ENCODE peak calls at places on chromosomes 1 and 21, in nine cellular contexts. B is dorsolateral prefrontal cortex; I is CD8-positive, alpha-beta T cell; X is left lung; E is coronary artery; N is left ventricle myocardium inferior; U is breast epithelium; O is Peyer's patch; R is bronchial epithelial cell. P is an unnamed sample.

GRCh38 chr1:85596531-85596930 is 16.0 kb downstream of the CCN1 start:
- DNase-seq in N (no peak), I (no peak), U (no peak), X (no peak), O (no peak), B (no peak), R (no peak), E (no peak), P (no peak)

GRCh38 chr1:3641816-3642215 is 8.1 kb downstream of the WRAP73 start:
- DNase-seq in O (peak; percentile 7), N (no peak), I (no peak), R (no peak), X (no peak), B (no peak), E (no peak), U (peak; percentile 2), P (no peak)

GRCh38 chr21:35367558-35367957 is 318.5 kb upstream of the RUNX1 start:
- DNase-seq in E (no peak), N (no peak), I (no peak), O (no peak), X (no peak), U (no peak), R (no peak), B (no peak), P (no peak)

GRCh38 chr1:51242546-51242945 is 6.5 kb downstream of the RNF11 start:
- DNase-seq in X (no peak), U (no peak), I (no peak), B (no peak), R (peak; percentile 32), N (no peak), E (no peak), O (no peak), P (no peak)

GRCh38 chr1:214862421-214862820 is 220.1 kb upstream of the KCNK2 start:
- DNase-seq in N (no peak), R (peak; percentile 48), X (no peak), O (no peak), U (no peak), B (no peak), E (no peak), I (no peak), P (no peak)

GRCh38 chr21:16587141-16587570 is 857.4 kb downstream of the USP25 start:
- DNase-seq in N (peak; percentile 53), E (no peak), U (no peak), I (no peak), O (no peak), R (peak; percentile 85), B (peak; percentile 87), X (no peak), P (no peak)

GRCh38 chr1:112436384-112437156 is 40.6 kb downstream of the CTTNBP2NL start:
- DNase-seq in B (no peak), U (no peak), R (no peak), N (no peak), X (no peak), E (no peak), O (no peak), I (no peak), P (no peak)

GRCh38 chr21:22885614-22886013 is 1887.4 kb downstream of the NCAM2 start:
- DNase-seq in N (no peak), X (no peak), I (no peak), R (peak; percentile 44), O (no peak), U (no peak), B (no peak), E (no peak), P (no peak)

GRCh38 chr1:57431400-57431799 is 7.5 kb upstream of the DAB1 start:
- DNase-seq in B (no peak), U (no peak), X (no peak), O (no peak), N (no peak), E (no peak), I (no peak), R (no peak), P (no peak)

GRCh38 chr1:180415985-180416633 is 86.3 kb downstream of the ACBD6 start:
- DNase-seq in I (no peak), R (peak; percentile 60), U (no peak), B (no peak), X (no peak), E (no peak), O (no peak), N (no peak), P (no peak)

GRCh38 chr1:200512191-200512590 is 102.4 kb upstream of the ZNF281 start:
- DNase-seq in B (no peak), E (no peak), U (no peak), X (no peak), I (no peak), R (peak; percentile 72), O (no peak), N (no peak), P (no peak)

GRCh38 chr1:119987112-119987511 is 82.3 kb downstream of the NOTCH2 start:
- DNase-seq in N (no peak), B (no peak), U (no peak), R (peak; percentile 96), O (no peak), E (no peak), I (no peak), X (no peak), P (no peak)

GRCh38 chr21:39001341-39001740 is 181.9 kb downstream of the PSMG1 start:
- DNase-seq in R (no peak), N (no peak), B (no peak), O (no peak), X (no peak), I (no peak), E (no peak), U (no peak), P (no peak)

GRCh38 chr1:230641346-230641745 is 935 bp upstream of the COG2 start:
- DNase-seq in O (no peak), U (no peak), B (no peak), E (no peak), R (peak; percentile 51), X (no peak), N (no peak), I (no peak), P (no peak)

GRCh38 chr1:15214507-15214906 is 32.5 kb upstream of the FHAD1 start:
- DNase-seq in N (peak; percentile 23), R (no peak), E (no peak), B (no peak), O (no peak), U (no peak), I (no peak), X (no peak), P (no peak)

GRCh38 chr1:226100436-226101347 is 38.2 kb downstream of the H3-3A start:
- DNase-seq in B (peak; percentile 60), E (no peak), O (no peak), R (peak; percentile 95), N (peak; percentile 32), U (no peak), X (no peak), I (peak; percentile 62), P (no peak)

GRCh38 chr1:57186455-57186854 is 220.6 kb upstream of the C8B start:
- DNase-seq in R (no peak), E (no peak), O (no peak), N (no peak), I (no peak), X (no peak), U (no peak), B (no peak), P (no peak)

GRCh38 chr1:94362466-94363058 is 55.6 kb upstream of the ABCD3 start:
- DNase-seq in I (no peak), E (no peak), B (no peak), X (no peak), O (no peak), R (peak; percentile 14), N (no peak), U (no peak), P (no peak)

DNA sequence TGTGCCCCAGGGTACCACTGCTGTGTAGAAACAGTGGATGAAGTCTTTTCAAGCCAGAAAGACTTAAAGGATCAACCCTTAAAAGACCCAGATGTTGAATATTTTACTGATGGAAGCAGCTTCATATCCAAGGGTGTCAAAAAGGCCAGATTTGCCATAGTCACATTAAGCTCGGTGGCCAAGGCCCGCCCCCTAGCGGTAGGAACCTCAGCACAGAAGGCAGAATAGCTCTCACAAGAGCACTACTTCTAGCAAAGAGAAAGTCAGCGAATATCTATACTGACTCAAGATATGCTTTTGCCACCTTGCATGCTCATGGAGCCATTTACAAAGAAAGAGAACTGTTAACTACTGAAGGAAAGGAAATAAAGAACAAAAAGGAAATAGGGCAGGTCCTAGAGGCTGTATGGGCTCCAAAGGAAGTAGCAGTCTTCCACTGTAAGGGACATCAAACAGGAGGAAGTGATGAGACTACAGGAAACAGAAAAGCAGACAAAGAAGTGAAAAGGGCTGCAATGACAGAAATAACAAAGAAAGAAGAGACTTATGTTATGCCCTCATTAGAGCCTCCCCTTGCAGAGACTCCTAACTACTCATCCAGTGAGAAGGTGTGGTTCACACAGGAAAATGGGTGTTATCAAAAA is 90.5 kb downstream of the LIPI start:
- DNase-seq in B (no peak), O (no peak), E (no peak), I (no peak), R (peak; percentile 15), U (no peak), N (no peak), X (no peak), P (peak; percentile 21)
- TF ChIP-seq CTCF in B (peak; percentile 72), O (peak; percentile 33), E (no peak), I (no peak), R (peak; percentile 64), U (no peak), N (peak; percentile 66), X (peak; percentile 41), P (peak; percentile 55)

GRCh38 chr21:43337901-43338655 is 88.9 kb downstream of the SIK1 start:
- DNase-seq in O (no peak), N (no peak), I (no peak), R (no peak), U (no peak), X (no peak), B (no peak), E (no peak), P (no peak)
- TF ChIP-seq CTCF in O (no peak), N (no peak), I (no peak), R (no peak), U (no peak), X (no peak), B (no peak), E (no peak), P (no peak)

DNA sequence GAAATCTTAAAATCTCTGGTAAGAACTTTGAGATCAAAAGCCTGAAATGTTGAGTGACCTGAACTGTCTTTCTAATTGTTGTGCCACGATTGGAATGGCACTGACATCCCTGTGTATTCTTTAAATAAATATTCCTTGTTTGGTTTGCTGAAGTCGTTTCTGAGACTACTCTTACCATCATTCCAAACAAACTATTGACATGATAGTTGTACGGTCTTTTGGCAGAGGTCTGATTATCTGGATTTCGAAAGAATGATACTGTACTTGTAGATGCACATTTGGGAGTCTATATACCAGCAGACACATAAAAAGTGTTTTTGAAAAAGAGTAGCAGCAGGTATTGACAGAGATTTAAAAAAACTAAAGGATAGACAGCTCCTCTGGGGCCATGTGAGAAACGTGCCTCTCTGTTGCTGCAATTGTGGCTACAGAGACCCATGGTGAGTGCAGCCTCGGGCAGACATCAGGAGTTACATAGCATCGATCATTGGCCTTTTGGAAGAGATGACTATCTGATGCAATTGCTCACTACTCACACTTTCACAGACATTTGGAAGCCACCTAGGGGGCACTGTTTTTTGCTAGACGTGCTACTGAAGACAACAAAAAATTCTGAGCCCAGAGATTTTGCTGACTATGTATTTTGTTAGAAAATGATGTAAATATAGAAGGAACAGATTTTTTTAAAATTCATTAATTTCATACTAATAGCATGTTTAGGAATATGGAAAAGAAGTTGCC is 464.5 kb downstream of the KCNT2 start:
- DNase-seq in E (no peak), X (no peak), I (no peak), U (no peak), R (no peak), N (no peak), O (no peak), B (no peak), P (no peak)
- TF ChIP-seq CTCF in E (no peak), X (no peak), I (no peak), U (no peak), R (no peak), N (no peak), O (no peak), B (no peak), P (no peak)

GRCh38 chr21:43825936-43826622 is 36.7 kb downstream of the RRP1 start:
- DNase-seq in U (no peak), I (no peak), X (no peak), E (no peak), N (no peak), B (peak; percentile 39), R (no peak), O (no peak), P (no peak)
- TF ChIP-seq CTCF in U (no peak), I (no peak), X (no peak), E (no peak), N (peak; percentile 34), B (no peak), R (peak; percentile 18), O (no peak), P (no peak)

P was measured in natural killer cell.